ENCODE peak calls at places on chromosomes 13 and 19, in ten cellular contexts. One of them, this sample, is unnamed. For H3K4me1, the result is how much of the 10 kb centered on the place peaks cover.

GRCh38 chr13:44197791-44198770 is 175.5 kb upstream of the SERP2 start:
- DNase-seq in upper lobe of right lung: no peak
- DNase-seq in IMR-90: peak
- DNase-seq in testis: no peak
- DNase-seq in esophagus squamous epithelium: no peak
- DNase-seq in K562: no peak
- DNase-seq in neural progenitor cell: no peak
- DNase-seq in left ventricle myocardium inferior: no peak
- DNase-seq in hepatocyte: no peak
- DNase-seq in mesenchymal stem cell: peak
- DNase-seq in this sample: no peak

GRCh38 chr13:50071399-50071798 is 56.2 kb downstream of the KCNRG start:
- DNase-seq in left ventricle myocardium inferior: no peak
- DNase-seq in upper lobe of right lung: no peak
- DNase-seq in mesenchymal stem cell: peak
- DNase-seq in IMR-90: no peak
- DNase-seq in K562: no peak
- DNase-seq in testis: no peak
- DNase-seq in hepatocyte: no peak
- DNase-seq in esophagus squamous epithelium: no peak
- DNase-seq in neural progenitor cell: no peak
- DNase-seq in this sample: no peak

GRCh38 chr13:112934075-112934474 is 34.9 kb upstream of the MCF2L start:
- DNase-seq in mesenchymal stem cell: no peak
- DNase-seq in esophagus squamous epithelium: no peak
- DNase-seq in testis: no peak
- DNase-seq in K562: no peak
- DNase-seq in neural progenitor cell: no peak
- DNase-seq in hepatocyte: no peak
- DNase-seq in IMR-90: no peak
- DNase-seq in left ventricle myocardium inferior: no peak
- DNase-seq in upper lobe of right lung: no peak
- DNase-seq in this sample: no peak

GRCh38 chr13:78655007-78655406 is 3.9 kb downstream of the OBI1 start:
- DNase-seq in K562: no peak
- DNase-seq in hepatocyte: no peak
- DNase-seq in testis: no peak
- DNase-seq in left ventricle myocardium inferior: no peak
- DNase-seq in IMR-90: no peak
- DNase-seq in neural progenitor cell: no peak
- DNase-seq in esophagus squamous epithelium: no peak
- DNase-seq in upper lobe of right lung: no peak
- DNase-seq in mesenchymal stem cell: no peak
- DNase-seq in this sample: no peak

GRCh38 chr19:47681936-47682335 is 31.3 kb upstream of the EHD2 start:
- DNase-seq in hepatocyte: no peak
- DNase-seq in IMR-90: no peak
- DNase-seq in mesenchymal stem cell: no peak
- DNase-seq in testis: no peak
- DNase-seq in left ventricle myocardium inferior: no peak
- DNase-seq in esophagus squamous epithelium: no peak
- DNase-seq in upper lobe of right lung: no peak
- DNase-seq in neural progenitor cell: no peak
- DNase-seq in K562: no peak
- DNase-seq in this sample: no peak

GRCh38 chr19:43504426-43505185 is at the start of gene PHLDB3:
- DNase-seq in neural progenitor cell: no peak
- DNase-seq in K562: peak
- DNase-seq in testis: peak
- DNase-seq in hepatocyte: peak
- DNase-seq in mesenchymal stem cell: no peak
- DNase-seq in IMR-90: peak
- DNase-seq in left ventricle myocardium inferior: no peak
- DNase-seq in upper lobe of right lung: peak
- DNase-seq in esophagus squamous epithelium: no peak
- DNase-seq in this sample: no peak

GRCh38 chr13:84571264-84571663 is 689.0 kb upstream of the SLITRK1 start:
- DNase-seq in left ventricle myocardium inferior: no peak
- DNase-seq in testis: no peak
- DNase-seq in esophagus squamous epithelium: no peak
- DNase-seq in K562: no peak
- DNase-seq in neural progenitor cell: no peak
- DNase-seq in mesenchymal stem cell: no peak
- DNase-seq in hepatocyte: no peak
- DNase-seq in upper lobe of right lung: no peak
- DNase-seq in IMR-90: peak
- DNase-seq in this sample: no peak

GRCh38 chr13:31192306-31192705 is 7.5 kb upstream of the B3GLCT start:
- DNase-seq in testis: no peak
- DNase-seq in K562: no peak
- DNase-seq in hepatocyte: no peak
- DNase-seq in esophagus squamous epithelium: no peak
- DNase-seq in left ventricle myocardium inferior: no peak
- DNase-seq in neural progenitor cell: no peak
- DNase-seq in mesenchymal stem cell: no peak
- DNase-seq in IMR-90: no peak
- DNase-seq in upper lobe of right lung: no peak
- DNase-seq in this sample: no peak

DNA sequence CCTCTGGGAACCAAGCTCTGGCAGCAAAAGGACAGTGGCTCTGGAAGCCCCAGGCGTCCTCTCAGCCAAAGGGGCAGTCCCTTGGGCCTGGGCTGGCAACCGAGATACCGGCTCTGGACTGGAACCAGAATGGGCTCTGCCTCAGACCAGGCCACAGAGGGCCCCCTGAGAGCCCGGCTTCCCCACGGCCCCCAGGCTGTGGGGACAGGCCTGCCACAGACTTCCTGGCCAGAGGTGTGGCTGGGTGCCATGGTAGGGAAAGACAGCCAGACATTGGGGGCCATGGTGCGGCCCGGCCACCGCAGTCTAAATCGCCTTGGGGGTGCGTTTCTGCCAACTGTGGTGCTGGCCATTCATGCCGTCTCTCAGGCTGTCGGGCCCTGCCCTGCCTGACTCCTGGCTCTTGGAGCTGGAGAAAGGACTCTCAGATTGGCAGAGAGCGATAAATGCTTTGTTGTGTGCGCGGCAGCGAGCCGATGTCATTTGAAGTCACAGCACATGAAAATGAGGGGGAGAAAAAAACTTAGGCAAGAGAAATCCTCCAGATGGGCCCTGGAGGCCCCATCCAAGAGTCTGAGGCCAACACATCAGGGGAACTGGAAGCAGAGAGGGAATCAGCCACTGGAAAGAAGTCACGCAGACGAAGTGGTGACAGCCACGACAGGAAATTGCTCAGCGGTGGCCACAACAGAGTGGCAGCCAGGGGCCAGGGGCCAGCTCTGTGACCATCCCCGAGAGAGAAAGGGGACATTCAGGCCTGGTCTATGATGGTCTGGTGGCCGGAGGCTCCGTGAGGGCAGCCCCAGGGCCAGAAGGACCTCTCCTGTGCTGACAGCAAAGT is 26.5 kb downstream of the SH3GL1 start:
- DNase-seq in testis: no peak
- DNase-seq in K562: no peak
- DNase-seq in hepatocyte: no peak
- DNase-seq in neural progenitor cell: no peak
- DNase-seq in mesenchymal stem cell: peak
- DNase-seq in esophagus squamous epithelium: no peak
- DNase-seq in left ventricle myocardium inferior: peak
- DNase-seq in upper lobe of right lung: no peak
- DNase-seq in IMR-90: peak
- DNase-seq in this sample: no peak
- H3K4me1 ChIP-seq in testis: half or more
- H3K4me1 ChIP-seq in K562: half or more
- H3K4me1 ChIP-seq in hepatocyte: half or more
- H3K4me1 ChIP-seq in neural progenitor cell: under half
- H3K4me1 ChIP-seq in mesenchymal stem cell: half or more
- H3K4me1 ChIP-seq in esophagus squamous epithelium: half or more
- H3K4me1 ChIP-seq in left ventricle myocardium inferior: half or more
- H3K4me1 ChIP-seq in upper lobe of right lung: half or more
- H3K4me1 ChIP-seq in IMR-90: half or more
- H3K4me1 ChIP-seq in this sample: under half

GRCh38 chr19:1862424-1863307 is 713 bp downstream of the KLF16 start:
- DNase-seq in left ventricle myocardium inferior: no peak
- DNase-seq in IMR-90: no peak
- DNase-seq in upper lobe of right lung: peak
- DNase-seq in hepatocyte: peak
- DNase-seq in neural progenitor cell: peak
- DNase-seq in esophagus squamous epithelium: no peak
- DNase-seq in K562: peak
- DNase-seq in mesenchymal stem cell: no peak
- DNase-seq in testis: no peak
- DNase-seq in this sample: peak

GRCh38 chr19:1861599-1862031 is 1.8 kb downstream of the KLF16 start:
- DNase-seq in esophagus squamous epithelium: no peak
- DNase-seq in IMR-90: no peak
- DNase-seq in hepatocyte: no peak
- DNase-seq in K562: no peak
- DNase-seq in mesenchymal stem cell: peak
- DNase-seq in upper lobe of right lung: no peak
- DNase-seq in neural progenitor cell: no peak
- DNase-seq in testis: no peak
- DNase-seq in left ventricle myocardium inferior: no peak
- DNase-seq in this sample: peak

GRCh38 chr19:1862068-1862423 is 1.3 kb downstream of the KLF16 start:
- DNase-seq in esophagus squamous epithelium: no peak
- DNase-seq in IMR-90: no peak
- DNase-seq in hepatocyte: no peak
- DNase-seq in neural progenitor cell: peak
- DNase-seq in mesenchymal stem cell: no peak
- DNase-seq in left ventricle myocardium inferior: no peak
- DNase-seq in upper lobe of right lung: no peak
- DNase-seq in K562: no peak
- DNase-seq in testis: no peak
- DNase-seq in this sample: no peak

GRCh38 chr19:1860133-1860775 is 3.1 kb downstream of the KLF16 start:
- DNase-seq in testis: peak
- DNase-seq in upper lobe of right lung: no peak
- DNase-seq in neural progenitor cell: peak
- DNase-seq in esophagus squamous epithelium: no peak
- DNase-seq in IMR-90: peak
- DNase-seq in mesenchymal stem cell: peak
- DNase-seq in K562: peak
- DNase-seq in left ventricle myocardium inferior: no peak
- DNase-seq in hepatocyte: peak
- DNase-seq in this sample: peak

DNA sequence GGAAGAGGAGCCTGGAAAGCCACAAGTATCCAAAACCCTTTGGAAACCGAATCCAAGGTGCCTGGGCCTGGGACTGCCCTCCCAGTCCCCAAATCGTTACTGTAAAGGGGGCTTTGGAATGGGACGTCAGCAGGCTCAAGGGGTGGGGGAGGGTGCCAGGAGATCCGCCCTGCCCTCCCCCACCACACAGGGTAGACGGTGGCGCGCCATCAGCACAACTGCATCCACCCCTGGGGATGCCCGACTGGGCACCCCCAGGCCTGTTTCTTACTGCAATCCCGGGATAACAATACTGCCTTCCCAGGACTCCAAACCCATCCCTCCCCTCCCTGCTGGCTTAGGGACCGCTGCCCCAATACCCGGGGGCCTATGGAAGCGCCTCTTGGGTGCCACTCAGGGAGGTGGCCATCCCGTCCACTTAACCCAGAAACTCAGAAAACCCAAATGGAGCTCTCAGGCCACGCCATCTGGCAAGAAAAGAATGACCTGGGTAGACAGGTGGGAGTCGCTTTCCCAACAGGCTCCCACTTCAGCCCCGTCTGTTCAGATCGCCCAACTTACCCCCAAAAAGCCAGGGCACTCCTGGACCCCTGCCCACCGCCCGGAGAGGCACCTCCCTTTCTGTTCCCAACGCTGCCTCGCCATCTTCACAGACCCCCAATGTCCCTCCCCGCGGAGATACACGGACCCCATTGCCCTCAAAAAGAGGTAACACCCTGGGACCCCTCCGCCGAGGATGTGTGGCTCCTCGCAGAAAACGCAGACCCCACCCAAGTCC is 2.4 kb downstream of the KLF16 start:
- DNase-seq in mesenchymal stem cell: no peak
- DNase-seq in upper lobe of right lung: no peak
- DNase-seq in esophagus squamous epithelium: no peak
- DNase-seq in IMR-90: no peak
- DNase-seq in testis: no peak
- DNase-seq in neural progenitor cell: no peak
- DNase-seq in K562: no peak
- DNase-seq in left ventricle myocardium inferior: no peak
- DNase-seq in hepatocyte: no peak
- DNase-seq in this sample: no peak
- H3K4me1 ChIP-seq in mesenchymal stem cell: half or more
- H3K4me1 ChIP-seq in upper lobe of right lung: half or more
- H3K4me1 ChIP-seq in esophagus squamous epithelium: half or more
- H3K4me1 ChIP-seq in IMR-90: under half
- H3K4me1 ChIP-seq in testis: half or more
- H3K4me1 ChIP-seq in neural progenitor cell: half or more
- H3K4me1 ChIP-seq in K562: half or more
- H3K4me1 ChIP-seq in left ventricle myocardium inferior: half or more
- H3K4me1 ChIP-seq in hepatocyte: half or more
- H3K4me1 ChIP-seq in this sample: under half

GRCh38 chr19:39325778-39326680 is 5.4 kb upstream of the LRFN1 start:
- DNase-seq in hepatocyte: no peak
- DNase-seq in mesenchymal stem cell: peak
- DNase-seq in testis: peak
- DNase-seq in K562: peak
- DNase-seq in neural progenitor cell: no peak
- DNase-seq in upper lobe of right lung: no peak
- DNase-seq in left ventricle myocardium inferior: no peak
- DNase-seq in IMR-90: peak
- DNase-seq in esophagus squamous epithelium: no peak
- DNase-seq in this sample: peak
- H3K4me1 ChIP-seq in hepatocyte: under half
- H3K4me1 ChIP-seq in mesenchymal stem cell: under half
- H3K4me1 ChIP-seq in testis: under half
- H3K4me1 ChIP-seq in K562: under half
- H3K4me1 ChIP-seq in neural progenitor cell: under half
- H3K4me1 ChIP-seq in upper lobe of right lung: under half
- H3K4me1 ChIP-seq in left ventricle myocardium inferior: under half
- H3K4me1 ChIP-seq in IMR-90: under half
- H3K4me1 ChIP-seq in esophagus squamous epithelium: under half
- H3K4me1 ChIP-seq in this sample: under half

GRCh38 chr19:16445238-16446107 is 26.3 kb downstream of the EPS15L1 start:
- DNase-seq in IMR-90: peak
- DNase-seq in K562: no peak
- DNase-seq in hepatocyte: no peak
- DNase-seq in neural progenitor cell: no peak
- DNase-seq in upper lobe of right lung: no peak
- DNase-seq in testis: no peak
- DNase-seq in esophagus squamous epithelium: no peak
- DNase-seq in mesenchymal stem cell: peak
- DNase-seq in left ventricle myocardium inferior: no peak
- DNase-seq in this sample: no peak

GRCh38 chr19:16442386-16443276 is 29.1 kb downstream of the EPS15L1 start:
- DNase-seq in neural progenitor cell: peak
- DNase-seq in testis: no peak
- DNase-seq in K562: peak
- DNase-seq in IMR-90: no peak
- DNase-seq in left ventricle myocardium inferior: peak
- DNase-seq in esophagus squamous epithelium: no peak
- DNase-seq in upper lobe of right lung: no peak
- DNase-seq in hepatocyte: peak
- DNase-seq in mesenchymal stem cell: no peak
- DNase-seq in this sample: peak

GRCh38 chr19:16444273-16444597 is 27.5 kb downstream of the EPS15L1 start:
- DNase-seq in neural progenitor cell: no peak
- DNase-seq in left ventricle myocardium inferior: no peak
- DNase-seq in hepatocyte: no peak
- DNase-seq in upper lobe of right lung: no peak
- DNase-seq in mesenchymal stem cell: no peak
- DNase-seq in IMR-90: no peak
- DNase-seq in K562: no peak
- DNase-seq in testis: no peak
- DNase-seq in esophagus squamous epithelium: no peak
- DNase-seq in this sample: no peak

GRCh38 chr19:16446108-16447014 is 25.4 kb downstream of the EPS15L1 start:
- DNase-seq in mesenchymal stem cell: no peak
- DNase-seq in testis: no peak
- DNase-seq in neural progenitor cell: no peak
- DNase-seq in esophagus squamous epithelium: no peak
- DNase-seq in IMR-90: peak
- DNase-seq in upper lobe of right lung: no peak
- DNase-seq in K562: no peak
- DNase-seq in hepatocyte: no peak
- DNase-seq in left ventricle myocardium inferior: no peak
- DNase-seq in this sample: no peak

GRCh38 chr19:16441661-16442071 is 30.1 kb downstream of the EPS15L1 start:
- DNase-seq in esophagus squamous epithelium: no peak
- DNase-seq in upper lobe of right lung: no peak
- DNase-seq in testis: peak
- DNase-seq in IMR-90: no peak
- DNase-seq in neural progenitor cell: peak
- DNase-seq in K562: peak
- DNase-seq in left ventricle myocardium inferior: no peak
- DNase-seq in mesenchymal stem cell: peak
- DNase-seq in hepatocyte: peak
- DNase-seq in this sample: peak
- H3K4me1 ChIP-seq in esophagus squamous epithelium: under half
- H3K4me1 ChIP-seq in upper lobe of right lung: under half
- H3K4me1 ChIP-seq in testis: under half
- H3K4me1 ChIP-seq in IMR-90: under half
- H3K4me1 ChIP-seq in neural progenitor cell: under half
- H3K4me1 ChIP-seq in K562: under half
- H3K4me1 ChIP-seq in left ventricle myocardium inferior: half or more
- H3K4me1 ChIP-seq in mesenchymal stem cell: under half
- H3K4me1 ChIP-seq in hepatocyte: under half
- H3K4me1 ChIP-seq in this sample: under half

This sample was measured in HAP-1.